ENCODE peak calls at places on chromosome 1, in four cellular contexts. K is pancreas, C is tibial nerve, P is WTC11. E is an unnamed sample.

GRCh38 chr1:19165501-19165900 is 44.6 kb downstream of the UBR4 start:
- DNase-seq in K (no peak), P (no peak), C (no peak), E (no peak)

GRCh38 chr1:92601044-92601443 is 114.3 kb upstream of the GFI1 start:
- DNase-seq in K (no peak), P (no peak), C (no peak), E (no peak)

GRCh38 chr1:89826594-89826993 is 5.8 kb downstream of the LRRC8D start:
- DNase-seq in K (no peak), C (no peak), P (no peak), E (no peak)

GRCh38 chr1:203229471-203230178 is at the start of gene CHIT1:
- DNase-seq in C (no peak), K (no peak), P (no peak), E (no peak)

GRCh38 chr1:166174108-166174507 is 7.3 kb upstream of the FAM78B start:
- DNase-seq in P (no peak), C (no peak), K (no peak), E (no peak)

GRCh38 chr1:156641761-156642264 is at the start of gene BCAN:
- DNase-seq in K (no peak), P (peak), C (no peak), E (peak)

GRCh38 chr1:44632511-44633072 is 41.7 kb downstream of the TMEM53 start:
- DNase-seq in C (no peak), K (no peak), P (no peak), E (no peak)

GRCh38 chr1:92480200-92480812 is 6.4 kb downstream of the GFI1 start:
- DNase-seq in P (peak), K (peak), C (no peak), E (no peak)

GRCh38 chr1:9198538-9199361 is 35.8 kb upstream of the H6PD start:
- DNase-seq in K (no peak), C (no peak), P (peak), E (no peak)

GRCh38 chr1:200354243-200354642 is 55.6 kb downstream of the ZNF281 start:
- DNase-seq in P (no peak), K (no peak), C (no peak), E (no peak)

GRCh38 chr1:179599623-179600249 is 8.1 kb downstream of the TDRD5 start:
- DNase-seq in K (no peak), P (no peak), C (no peak), E (no peak)
- TF ChIP-seq CTCF in K (peak), P (peak), C (peak), E (peak)

DNA sequence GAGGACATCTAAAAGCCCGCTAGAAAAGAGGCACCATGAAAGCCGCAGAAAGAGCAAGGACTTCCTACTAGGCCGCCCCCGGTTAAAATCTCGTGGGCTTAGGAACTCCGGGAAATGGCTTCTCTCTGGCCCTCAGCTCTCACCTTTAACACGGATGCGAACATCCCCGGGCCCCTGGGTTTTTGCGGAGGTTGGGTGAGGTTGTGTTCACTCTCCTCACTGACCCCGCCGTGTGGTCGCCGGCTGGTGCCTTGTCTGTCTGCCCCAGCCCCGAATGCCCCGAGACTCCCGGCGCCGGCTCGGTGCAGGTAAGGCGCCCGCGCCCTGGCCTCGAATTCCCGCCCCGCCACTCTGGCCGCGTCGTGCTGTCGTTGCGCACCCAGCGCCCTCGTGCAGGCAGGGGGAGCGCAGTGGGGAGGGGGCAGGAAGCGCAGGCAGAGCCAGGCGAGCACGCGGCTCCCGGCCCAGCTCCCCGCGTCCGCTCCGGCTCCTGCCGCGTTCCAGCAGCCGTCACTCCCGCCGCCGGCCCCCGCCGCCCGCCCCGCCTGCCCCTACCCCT is at the start of gene SHISAL2A:
- DNase-seq in C (no peak), P (peak), K (peak), E (no peak)
- TF ChIP-seq CTCF in C (no peak), P (no peak), K (no peak), E (no peak)

DNA sequence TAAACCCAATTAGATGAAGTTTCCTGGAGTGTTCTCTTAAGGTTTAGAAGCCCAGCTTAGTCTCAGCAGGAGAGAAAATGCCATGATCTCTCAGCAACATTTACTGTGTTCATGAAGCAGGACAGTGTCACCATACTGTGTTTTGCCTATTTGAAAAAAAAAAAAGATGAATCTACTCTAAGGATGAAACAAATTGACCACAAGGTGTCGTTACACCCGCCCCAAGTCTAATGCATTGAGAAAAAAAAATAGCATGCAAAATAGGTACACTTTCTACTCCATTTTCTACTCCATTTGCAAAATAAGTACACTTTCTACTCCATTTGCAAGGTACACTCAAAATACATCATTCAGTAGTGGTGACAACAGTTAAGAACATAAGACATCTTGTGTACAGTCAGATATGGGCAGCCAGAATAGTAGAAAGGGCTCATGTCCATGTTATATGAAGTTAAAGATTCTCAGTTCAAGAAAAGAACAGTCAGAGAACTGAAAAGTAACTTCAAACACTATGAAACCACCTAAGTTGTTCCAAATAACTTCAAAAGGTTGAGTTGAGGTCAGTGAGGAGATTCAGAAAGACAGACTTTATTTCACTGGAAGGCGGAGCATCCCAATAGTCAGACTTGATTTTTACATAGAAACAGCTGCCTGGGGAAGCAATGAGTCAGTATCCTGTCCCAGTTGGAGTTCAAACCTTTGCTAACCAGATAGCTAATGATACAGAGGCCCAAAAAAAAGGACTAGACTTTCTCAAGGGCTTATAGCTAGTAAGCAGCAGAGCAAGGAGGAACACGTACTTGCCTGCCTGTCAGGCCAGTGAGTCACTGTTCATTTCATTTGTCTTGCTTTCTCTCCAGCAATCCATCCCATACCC is 13.3 kb downstream of the PLPPR5 start:
- DNase-seq in C (no peak), P (no peak), K (no peak), E (no peak)
- TF ChIP-seq CTCF in C (no peak), P (peak), K (no peak), E (peak)

GRCh38 chr1:234111458-234112142 is 207.1 kb downstream of the SLC35F3 start:
- DNase-seq in C (no peak), P (peak), K (no peak), E (peak)

GRCh38 chr1:234107416-234108021 is 203.0 kb downstream of the SLC35F3 start:
- DNase-seq in C (no peak), K (no peak), P (no peak), E (no peak)

GRCh38 chr1:234109840-234110239 is 205.4 kb downstream of the SLC35F3 start:
- DNase-seq in K (no peak), C (no peak), P (no peak), E (no peak)

GRCh38 chr1:234106032-234106431 is 201.6 kb downstream of the SLC35F3 start:
- DNase-seq in K (no peak), C (no peak), P (no peak), E (no peak)

DNA sequence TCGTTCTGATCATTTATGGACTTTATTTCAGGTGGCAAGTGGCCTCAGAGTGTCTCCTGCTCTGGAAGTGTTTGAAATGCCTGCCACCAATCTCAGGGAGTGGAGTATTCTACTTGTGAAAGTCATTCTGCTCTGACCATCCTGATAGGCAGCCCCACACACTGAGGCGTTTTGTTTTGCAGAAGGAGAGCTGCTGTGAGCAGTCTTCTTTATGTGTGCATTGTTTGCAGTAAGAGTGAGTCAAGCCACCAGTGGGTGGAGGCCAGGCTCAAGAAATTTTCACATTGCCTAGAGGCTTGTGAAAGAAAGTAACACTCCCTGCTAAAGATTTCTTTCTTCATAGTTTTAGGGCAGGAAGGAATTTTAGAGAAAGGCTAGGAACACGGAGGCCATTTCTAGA is 204.4 kb downstream of the SLC35F3 start:
- DNase-seq in K (no peak), C (no peak), P (no peak), E (no peak)
- TF ChIP-seq CTCF in K (no peak), C (no peak), P (no peak), E (no peak)

DNA sequence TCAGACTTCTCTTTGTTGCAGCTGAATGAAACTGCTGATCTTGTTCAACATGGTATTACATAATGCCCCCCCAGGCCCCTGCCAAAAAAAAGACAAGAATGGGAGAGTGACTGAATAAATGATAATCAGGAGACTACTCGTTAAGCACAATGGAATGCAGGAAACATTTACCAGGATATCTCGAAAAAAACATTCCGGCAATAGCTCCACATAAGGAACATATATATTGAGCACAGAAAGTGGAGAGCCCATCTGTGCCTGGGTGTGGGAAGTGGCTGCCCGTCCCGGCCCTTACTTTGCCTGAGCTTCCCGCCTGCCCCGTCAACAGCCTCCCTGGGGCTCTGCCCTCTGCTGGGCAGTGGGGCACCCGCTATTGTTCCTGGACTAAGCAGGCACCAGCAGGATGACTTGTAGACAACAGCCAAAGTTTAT is 13.4 kb downstream of the TRIM11 start:
- DNase-seq in K (no peak), P (no peak), C (no peak), E (no peak)
- TF ChIP-seq CTCF in K (no peak), P (no peak), C (peak), E (peak)

GRCh38 chr1:5971471-5972197 is 20.6 kb downstream of the NPHP4 start:
- DNase-seq in P (peak), K (no peak), C (no peak), E (no peak)

GRCh38 chr1:5975133-5975880 is 16.9 kb downstream of the NPHP4 start:
- DNase-seq in C (no peak), K (peak), P (peak), E (no peak)

GRCh38 chr1:5974631-5975030 is 17.6 kb downstream of the NPHP4 start:
- DNase-seq in K (no peak), C (no peak), P (peak), E (no peak)

GRCh38 chr1:5972198-5972520 is 20.1 kb downstream of the NPHP4 start:
- DNase-seq in K (no peak), C (no peak), P (peak), E (no peak)

DNA sequence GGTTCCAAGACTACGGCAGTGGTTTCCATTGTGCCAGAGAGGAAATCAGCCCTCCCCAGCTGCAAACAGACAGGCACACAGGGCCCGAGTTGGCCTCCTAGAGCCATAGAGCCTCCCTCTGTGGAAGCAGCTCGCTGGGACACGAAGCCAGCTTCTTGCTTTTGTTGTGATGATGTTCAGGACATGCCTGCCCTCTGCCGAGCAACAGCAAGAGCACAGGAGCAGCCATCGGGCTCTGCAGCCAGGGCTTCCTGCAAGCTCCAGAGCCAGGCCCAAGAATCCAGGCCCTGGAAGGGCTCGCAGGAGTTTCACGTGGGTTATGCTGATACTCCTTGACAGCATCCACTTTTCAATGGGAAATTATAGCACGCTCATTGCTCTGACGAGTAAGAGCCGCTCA is 18.5 kb downstream of the NPHP4 start:
- DNase-seq in K (no peak), P (peak), C (no peak), E (no peak)
- TF ChIP-seq CTCF in K (no peak), P (no peak), C (peak), E (no peak)